ENCODE peak calls at places on chromosomes 1 and 21, in four cellular contexts. P is AG09309, M is upper lobe of right lung, G is T-cell. H is an unnamed sample.

GRCh38 chr1:92747735-92748134 is 37.2 kb downstream of the EVI5 start:
- DNase-seq in P (no peak), M (no peak), G (no peak), H (no peak)

GRCh38 chr1:243490748-243491686 is 235.2 kb downstream of the SDCCAG8 start:
- DNase-seq in P (peak), M (no peak), G (no peak), H (no peak)

GRCh38 chr1:172273668-172274396 is 146.7 kb upstream of the C1orf105 start:
- DNase-seq in P (no peak), M (no peak), G (no peak), H (no peak)

GRCh38 chr1:175129182-175129581 is 61.5 kb downstream of the TNN start:
- DNase-seq in P (peak), M (no peak), G (no peak), H (no peak)

GRCh38 chr1:41811051-41811795 is 107.5 kb downstream of the HIVEP3 start:
- DNase-seq in P (no peak), M (no peak), G (no peak), H (no peak)

GRCh38 chr1:245458234-245458633 is 303.4 kb downstream of the KIF26B start:
- DNase-seq in P (no peak), M (no peak), G (no peak), H (no peak)

GRCh38 chr1:94000531-94001282 is 91.5 kb upstream of the GCLM start:
- DNase-seq in P (no peak), M (no peak), G (no peak), H (no peak)

GRCh38 chr1:104294259-104294658 is 544.6 kb downstream of the AMY1C start:
- DNase-seq in P (no peak), M (no peak), G (no peak), H (no peak)

GRCh38 chr1:2478100-2478499 is 2.0 kb downstream of the PLCH2 start:
- DNase-seq in P (no peak), M (no peak), G (no peak), H (no peak)

GRCh38 chr21:34977333-34977732 is 71.8 kb downstream of the RUNX1 start:
- DNase-seq in P (no peak), M (no peak), G (no peak), H (no peak)

GRCh38 chr1:194570449-194570848 is 1384.0 kb upstream of the B3GALT2 start:
- DNase-seq in P (no peak), M (no peak), G (no peak), H (no peak)

GRCh38 chr1:113031060-113031933 is 41.7 kb upstream of the LRIG2 start:
- DNase-seq in P (no peak), M (no peak), G (no peak), H (no peak)

GRCh38 chr1:10803971-10804820 is 7.8 kb upstream of the CASZ1 start:
- DNase-seq in P (no peak), M (peak), G (no peak), H (peak)

GRCh38 chr1:21574464-21575151 is 65.4 kb downstream of the ALPL start:
- DNase-seq in P (no peak), M (no peak), G (no peak), H (peak)

GRCh38 chr1:14924012-14924452 is 229.5 kb upstream of the TMEM51 start:
- DNase-seq in P (no peak), M (peak), G (no peak), H (peak)

GRCh38 chr1:162212713-162213112 is 143.2 kb downstream of the NOS1AP start:
- DNase-seq in P (no peak), M (no peak), G (no peak), H (no peak)

GRCh38 chr1:155860939-155861496 is 1.7 kb downstream of the SYT11 start:
- DNase-seq in P (no peak), M (no peak), G (no peak), H (no peak)

GRCh38 chr1:36583080-36583479 is 100.4 kb upstream of the CSF3R start:
- DNase-seq in P (no peak), M (no peak), G (no peak), H (peak)

H was measured in aorta.